ENCODE peak calls at places on chromosomes 3 and 15, in ten cellular contexts. P is GM19239; M is cerebellum; C is iris pigment epithelial cell; G is RCC 7860; R is HTR-8/SVneo; Y is H9; E is activated CD8-positive, alpha-beta T cell treated with anti-CD3 and anti-CD28 coated beads for 36 hours; U is glutamatergic neuron; F is NCI-H2171 treated with DMSO at 0.1 percent for 48 hours. J is an unnamed sample.

GRCh38 chr15:47987908-47988532 is 132.8 kb upstream of the SLC24A5 start:
- DNase-seq in M (peak), R (peak), U (no peak), P (peak), E (peak), C (peak), Y (no peak), F (peak), G (peak), J (peak)

GRCh38 chr15:74709011-74709410 is 13.2 kb upstream of the EDC3 start:
- DNase-seq in E (no peak), R (no peak), P (no peak), G (no peak), C (peak), Y (no peak), F (no peak), M (no peak), U (no peak), J (no peak)

GRCh38 chr3:121757812-121758545 is 8.4 kb upstream of the GOLGB1 start:
- DNase-seq in C (no peak), U (no peak), R (no peak), Y (no peak), G (no peak), M (no peak), E (no peak), P (no peak), F (no peak), J (no peak)

GRCh38 chr3:134381048-134381447 is 6.8 kb upstream of the AMOTL2 start:
- DNase-seq in F (no peak), U (no peak), G (no peak), P (no peak), Y (no peak), C (no peak), M (no peak), R (no peak), E (no peak), J (no peak)

GRCh38 chr3:184039414-184039813 is 7.9 kb downstream of the HTR3D start:
- DNase-seq in P (no peak), Y (no peak), F (peak), G (no peak), U (no peak), E (no peak), C (peak), R (no peak), M (no peak), J (no peak)

GRCh38 chr15:34772312-34772711 is 17.5 kb upstream of the GJD2 start:
- DNase-seq in F (no peak), Y (no peak), R (no peak), G (no peak), E (no peak), P (no peak), C (no peak), U (no peak), M (no peak), J (no peak)

GRCh38 chr15:96893159-96893906 is 562.8 kb downstream of the NR2F2 start:
- DNase-seq in U (peak), C (peak), F (peak), Y (no peak), P (no peak), R (peak), E (no peak), M (no peak), G (peak), J (peak)

GRCh38 chr3:74353039-74353438 is 261.4 kb downstream of the CNTN3 start:
- DNase-seq in E (no peak), P (no peak), Y (peak), F (no peak), M (no peak), C (no peak), R (no peak), G (no peak), U (peak), J (no peak)

GRCh38 chr3:128488995-128489859 is 3.8 kb downstream of the GATA2 start:
- DNase-seq in Y (peak), P (no peak), R (peak), E (peak), C (peak), U (peak), M (no peak), G (peak), F (peak), J (no peak)

GRCh38 chr15:69498282-69498681 is 45.7 kb downstream of the RPLP1 start:
- DNase-seq in G (no peak), P (no peak), U (no peak), R (no peak), E (no peak), F (no peak), C (no peak), M (no peak), Y (no peak), J (no peak)

GRCh38 chr3:43506644-43507043 is 115.2 kb downstream of the ANO10 start:
- DNase-seq in Y (no peak), P (no peak), G (no peak), U (no peak), C (no peak), F (no peak), M (no peak), E (no peak), R (no peak), J (no peak)

GRCh38 chr3:73471986-73472385 is 152.8 kb downstream of the PDZRN3 start:
- DNase-seq in Y (no peak), F (no peak), C (no peak), R (no peak), M (no peak), G (no peak), E (no peak), P (no peak), U (no peak), J (no peak)

GRCh38 chr3:195224156-195224979 is 46.6 kb downstream of the XXYLT1 start:
- DNase-seq in R (no peak), G (no peak), E (no peak), F (no peak), Y (no peak), P (no peak), C (no peak), U (no peak), M (no peak), J (peak)

GRCh38 chr15:94105760-94106159 is 125.6 kb upstream of the MCTP2 start:
- DNase-seq in R (no peak), U (no peak), P (no peak), G (no peak), C (no peak), E (no peak), Y (no peak), M (no peak), F (no peak), J (no peak)

GRCh38 chr3:128353991-128354687 is 112.6 kb downstream of the DNAJB8 start:
- DNase-seq in U (no peak), F (no peak), E (no peak), M (no peak), R (no peak), P (no peak), G (no peak), C (peak), Y (no peak), J (no peak)

GRCh38 chr3:36943601-36944000 is 1.3 kb downstream of the TRANK1 start:
- DNase-seq in C (no peak), M (peak), F (no peak), R (no peak), Y (no peak), P (no peak), U (no peak), E (no peak), G (no peak), J (no peak)

GRCh38 chr3:12875857-12876451 is 34.6 kb upstream of the RPL32 start:
- DNase-seq in Y (peak), G (no peak), E (peak), C (peak), U (peak), M (no peak), R (no peak), P (no peak), F (no peak), J (no peak)

GRCh38 chr15:101255615-101256350 is 3.9 kb upstream of the CHSY1 start:
- DNase-seq in E (peak), Y (no peak), P (no peak), F (peak), G (no peak), U (no peak), M (no peak), C (peak), R (no peak), J (no peak)

GRCh38 chr3:149042766-149043386 is 43.5 kb downstream of the HLTF start:
- DNase-seq in R (peak), G (peak), U (no peak), C (peak), Y (no peak), M (no peak), E (no peak), P (peak), F (no peak), J (no peak)

GRCh38 chr15:41872166-41872747 is 21.6 kb downstream of the SPTBN5 start:
- DNase-seq in F (no peak), U (no peak), C (no peak), M (no peak), G (no peak), E (no peak), R (no peak), P (no peak), Y (no peak), J (no peak)

GRCh38 chr15:80609512-80609946 is 85.6 kb upstream of the ABHD17C start:
- DNase-seq in G (no peak), U (no peak), E (no peak), Y (no peak), P (no peak), R (no peak), M (no peak), C (no peak), F (no peak), J (no peak)

GRCh38 chr15:81111018-81111417 is 23.1 kb upstream of the CFAP161 start:
- DNase-seq in U (no peak), E (no peak), C (no peak), P (no peak), R (no peak), M (no peak), Y (no peak), F (peak), G (no peak), J (no peak)

GRCh38 chr15:31974855-31975421 is 55.4 kb upstream of the CHRNA7 start:
- DNase-seq in U (peak), C (no peak), E (peak), F (peak), M (peak), G (no peak), R (peak), P (no peak), Y (peak), J (peak)

GRCh38 chr3:148998297-148998696 is 7.0 kb downstream of the GYG1 start:
- DNase-seq in G (no peak), Y (no peak), P (no peak), C (peak), F (no peak), R (no peak), M (no peak), E (no peak), U (no peak), J (no peak)

GRCh38 chr3:43748179-43748578 is 57.4 kb downstream of the ABHD5 start:
- DNase-seq in Y (no peak), U (no peak), F (no peak), C (peak), E (no peak), R (peak), G (peak), P (no peak), M (no peak), J (peak)

GRCh38 chr3:74214286-74214685 is 400.2 kb downstream of the CNTN3 start:
- DNase-seq in C (peak), M (no peak), Y (no peak), E (no peak), P (no peak), G (no peak), F (no peak), R (no peak), U (no peak), J (no peak)

GRCh38 chr3:71046791-71047190 is 536.7 kb downstream of the FOXP1 start:
- DNase-seq in C (no peak), E (no peak), G (no peak), Y (peak), U (no peak), M (no peak), R (no peak), P (no peak), F (no peak), J (no peak)

GRCh38 chr3:191997579-191998268 is 536.8 kb downstream of the PYDC2 start:
- DNase-seq in P (no peak), R (no peak), U (no peak), C (no peak), M (no peak), Y (no peak), G (no peak), E (no peak), F (no peak), J (no peak)

GRCh38 chr3:97793415-97794019 is 28.3 kb upstream of the CRYBG3 start:
- DNase-seq in M (peak), E (peak), F (peak), Y (no peak), G (peak), R (peak), C (peak), P (peak), U (no peak), J (peak)

GRCh38 chr3:193874512-193874911 is 261.4 kb upstream of the HES1 start:
- DNase-seq in R (no peak), Y (no peak), C (no peak), U (no peak), F (no peak), E (no peak), M (no peak), G (no peak), P (no peak), J (no peak)

GRCh38 chr3:12660196-12660595 is 3.7 kb downstream of the RAF1 start:
- DNase-seq in U (no peak), P (no peak), G (no peak), C (no peak), M (no peak), Y (no peak), R (no peak), F (no peak), E (no peak), J (no peak)

GRCh38 chr15:64846246-64846645 is 4.5 kb downstream of the PLEKHO2 start:
- DNase-seq in E (no peak), M (no peak), Y (no peak), U (no peak), G (no peak), F (no peak), P (no peak), R (no peak), C (no peak), J (no peak)

GRCh38 chr15:80578871-80579270 is 116.2 kb upstream of the ABHD17C start:
- DNase-seq in Y (peak), C (no peak), E (no peak), G (no peak), M (no peak), P (no peak), U (no peak), R (no peak), F (no peak), J (no peak)

GRCh38 chr15:52292780-52293392 is 2.7 kb downstream of the MYO5C start:
- DNase-seq in Y (no peak), C (no peak), P (no peak), U (no peak), E (no peak), R (no peak), M (peak), F (no peak), G (no peak), J (no peak)

GRCh38 chr15:78853500-78853899 is 19.2 kb upstream of the MORF4L1 start:
- DNase-seq in P (no peak), Y (no peak), R (no peak), F (no peak), G (no peak), U (no peak), M (no peak), C (no peak), E (no peak), J (no peak)

GRCh38 chr3:184354121-184354728 is 7.2 kb downstream of the CLCN2 start:
- DNase-seq in Y (peak), R (no peak), P (no peak), F (no peak), U (peak), M (no peak), E (peak), G (peak), C (peak), J (peak)

GRCh38 chr3:707041-707440 is 385.8 kb upstream of the CNTN6 start:
- DNase-seq in E (no peak), G (no peak), F (no peak), R (no peak), M (no peak), Y (no peak), P (no peak), U (no peak), C (no peak), J (peak)